ENCODE peak calls at places on chromosomes 13 and 19, in ten cellular contexts. U is posterior cingulate gyrus; P is left colon; T is fibroblast of lung; E is activated effector memory CD4-positive, alpha-beta T cell treated with anti-CD3 and anti-CD28 coated beads, Interleukin-2, amount 50 U/mL, for 16 hours; S is endodermal cell; N is GM04503; C is NCI-H1092 treated with DMSO at 0.1 percent for 48 hours; O is T-helper 17 cell; Q is ureter. H is an unnamed sample.

GRCh38 chr19:13101590-13102415 is 855 bp downstream of the LYL1 start:
- DNase-seq in U (no peak), P (no peak), T (no peak), E (no peak), S (no peak), N (no peak), C (no peak), O (no peak), Q (no peak), H (no peak)

GRCh38 chr13:101757446-101758039 is 305.1 kb downstream of the ITGBL1 start:
- DNase-seq in U (no peak), P (no peak), T (peak; percentile 72), E (no peak), S (no peak), N (no peak), C (peak; percentile 78), O (no peak), Q (no peak), H (no peak)

GRCh38 chr19:16229322-16229641 is 31.6 kb downstream of the AP1M1 start:
- DNase-seq in U (no peak), P (no peak), T (no peak), E (peak; percentile 54), S (no peak), N (no peak), C (no peak), O (no peak), Q (no peak), H (no peak)

GRCh38 chr13:94232956-94233355 is 246.5 kb downstream of the DCT start:
- DNase-seq in U (no peak), P (no peak), T (peak; percentile 33), E (no peak), S (no peak), N (no peak), C (no peak), O (no peak), Q (no peak), H (no peak)

GRCh38 chr13:33493672-33494365 is 208.3 kb upstream of the STARD13 start:
- DNase-seq in U (no peak), P (no peak), T (no peak), E (no peak), S (no peak), N (no peak), C (no peak), O (no peak), Q (no peak), H (no peak)

GRCh38 chr13:71524245-71525002 is 342.6 kb downstream of the DACH1 start:
- DNase-seq in U (no peak), P (no peak), T (peak; percentile 54), E (no peak), S (no peak), N (no peak), C (peak; percentile 87), O (no peak), Q (no peak), H (no peak)

GRCh38 chr13:30679483-30680330 is 55.6 kb upstream of the ALOX5AP start:
- DNase-seq in U (no peak), P (no peak), T (peak; percentile 61), E (peak; percentile 66), S (peak; percentile 77), N (no peak), C (peak; percentile 12), O (no peak), Q (no peak), H (no peak)

GRCh38 chr19:39643591-39643990 is 12.1 kb upstream of the LGALS16 start:
- DNase-seq in U (no peak), P (no peak), T (no peak), E (no peak), S (no peak), N (no peak), C (no peak), O (no peak), Q (no peak), H (no peak)

GRCh38 chr13:98513837-98514236 is 63.1 kb downstream of the STK24 start:
- DNase-seq in U (no peak), P (no peak), T (no peak), E (no peak), S (no peak), N (no peak), C (no peak), O (no peak), Q (no peak), H (no peak)

GRCh38 chr19:1961545-1961878 is 20.5 kb downstream of the CSNK1G2 start:
- DNase-seq in U (no peak), P (no peak), T (no peak), E (no peak), S (no peak), N (no peak), C (no peak), O (no peak), Q (no peak), H (no peak)

GRCh38 chr13:30819136-30819875 is 84.0 kb downstream of the ALOX5AP start:
- DNase-seq in U (no peak), P (no peak), T (no peak), E (no peak), S (no peak), N (no peak), C (no peak), O (no peak), Q (no peak), H (no peak)

GRCh38 chr13:104773775-104774174 is 1707.6 kb upstream of the SLC10A2 start:
- DNase-seq in U (no peak), P (no peak), T (peak; percentile 80), E (no peak), S (no peak), N (peak; percentile 0), C (peak; percentile 35), O (no peak), Q (no peak), H (no peak)

H was measured in CMK.